ENCODE peak calls at places on chromosomes 1 and 21, in seven cellular contexts. One of them, this sample, is unnamed.

GRCh38 chr1:110462964-110463363 is 12.0 kb downstream of the PROK1 start:
- DNase-seq in cerebellum: no peak
- DNase-seq in AG04450: no peak
- DNase-seq in Kasumi-1: peak
- DNase-seq in iris pigment epithelial cell: peak
- DNase-seq in B cell: no peak
- DNase-seq in HuH-7.5: no peak
- DNase-seq in this sample: no peak

GRCh38 chr1:21721271-21721985 is 52.3 kb upstream of the RAP1GAP start:
- DNase-seq in cerebellum: no peak
- DNase-seq in AG04450: no peak
- DNase-seq in Kasumi-1: no peak
- DNase-seq in iris pigment epithelial cell: no peak
- DNase-seq in B cell: no peak
- DNase-seq in HuH-7.5: no peak
- DNase-seq in this sample: no peak

GRCh38 chr1:9996624-9997582 is at the start of gene RBP7:
- DNase-seq in cerebellum: no peak
- DNase-seq in AG04450: no peak
- DNase-seq in Kasumi-1: peak
- DNase-seq in iris pigment epithelial cell: no peak
- DNase-seq in B cell: no peak
- DNase-seq in HuH-7.5: peak
- DNase-seq in this sample: no peak

GRCh38 chr1:94792876-94793605 is 27.1 kb upstream of the SLC44A3 start:
- DNase-seq in cerebellum: no peak
- DNase-seq in AG04450: no peak
- DNase-seq in Kasumi-1: no peak
- DNase-seq in iris pigment epithelial cell: peak
- DNase-seq in B cell: no peak
- DNase-seq in HuH-7.5: no peak
- DNase-seq in this sample: peak

GRCh38 chr1:24724345-24725208 is 20.7 kb upstream of the CLIC4 start:
- DNase-seq in cerebellum: no peak
- DNase-seq in AG04450: no peak
- DNase-seq in Kasumi-1: no peak
- DNase-seq in iris pigment epithelial cell: peak
- DNase-seq in B cell: no peak
- DNase-seq in HuH-7.5: peak
- DNase-seq in this sample: peak

GRCh38 chr21:43572443-43572842 is 86.8 kb downstream of the HSF2BP start:
- DNase-seq in cerebellum: no peak
- DNase-seq in AG04450: no peak
- DNase-seq in Kasumi-1: no peak
- DNase-seq in iris pigment epithelial cell: no peak
- DNase-seq in B cell: no peak
- DNase-seq in HuH-7.5: no peak
- DNase-seq in this sample: no peak

GRCh38 chr21:46545363-46545762 is 59.5 kb downstream of the S100B start:
- DNase-seq in cerebellum: no peak
- DNase-seq in AG04450: no peak
- DNase-seq in Kasumi-1: no peak
- DNase-seq in iris pigment epithelial cell: no peak
- DNase-seq in B cell: no peak
- DNase-seq in HuH-7.5: no peak
- DNase-seq in this sample: no peak

GRCh38 chr1:211609120-211610024 is 30.4 kb upstream of the SLC30A1 start:
- DNase-seq in cerebellum: no peak
- DNase-seq in AG04450: no peak
- DNase-seq in Kasumi-1: no peak
- DNase-seq in iris pigment epithelial cell: no peak
- DNase-seq in B cell: no peak
- DNase-seq in HuH-7.5: no peak
- DNase-seq in this sample: no peak

GRCh38 chr1:198118136-198118535 is 38.7 kb upstream of the NEK7 start:
- DNase-seq in cerebellum: no peak
- DNase-seq in AG04450: peak
- DNase-seq in Kasumi-1: no peak
- DNase-seq in iris pigment epithelial cell: peak
- DNase-seq in B cell: no peak
- DNase-seq in HuH-7.5: no peak
- DNase-seq in this sample: peak

GRCh38 chr1:42993631-42994121 is 35.0 kb upstream of the SLC2A1 start:
- DNase-seq in cerebellum: peak
- DNase-seq in AG04450: no peak
- DNase-seq in Kasumi-1: peak
- DNase-seq in iris pigment epithelial cell: no peak
- DNase-seq in B cell: peak
- DNase-seq in HuH-7.5: no peak
- DNase-seq in this sample: no peak

GRCh38 chr1:21547876-21548275 is 38.7 kb downstream of the ALPL start:
- DNase-seq in cerebellum: no peak
- DNase-seq in AG04450: no peak
- DNase-seq in Kasumi-1: no peak
- DNase-seq in iris pigment epithelial cell: no peak
- DNase-seq in B cell: no peak
- DNase-seq in HuH-7.5: no peak
- DNase-seq in this sample: no peak

GRCh38 chr21:29340228-29340627 is 41.5 kb downstream of the BACH1 start:
- DNase-seq in cerebellum: no peak
- DNase-seq in AG04450: no peak
- DNase-seq in Kasumi-1: no peak
- DNase-seq in iris pigment epithelial cell: no peak
- DNase-seq in B cell: no peak
- DNase-seq in HuH-7.5: no peak
- DNase-seq in this sample: no peak

GRCh38 chr1:155893389-155894142 is 17.6 kb downstream of the RIT1 start:
- DNase-seq in cerebellum: no peak
- DNase-seq in AG04450: peak
- DNase-seq in Kasumi-1: peak
- DNase-seq in iris pigment epithelial cell: peak
- DNase-seq in B cell: no peak
- DNase-seq in HuH-7.5: peak
- DNase-seq in this sample: peak

GRCh38 chr1:192506741-192507155 is 68.8 kb upstream of the RGS1 start:
- DNase-seq in cerebellum: no peak
- DNase-seq in AG04450: no peak
- DNase-seq in Kasumi-1: peak
- DNase-seq in iris pigment epithelial cell: peak
- DNase-seq in B cell: no peak
- DNase-seq in HuH-7.5: peak
- DNase-seq in this sample: peak

GRCh38 chr1:42140191-42140590 is 13.0 kb upstream of the GUCA2B start:
- DNase-seq in cerebellum: no peak
- DNase-seq in AG04450: no peak
- DNase-seq in Kasumi-1: no peak
- DNase-seq in iris pigment epithelial cell: no peak
- DNase-seq in B cell: no peak
- DNase-seq in HuH-7.5: no peak
- DNase-seq in this sample: no peak

GRCh38 chr1:4180066-4180735 is 280.1 kb upstream of the C1orf174 start:
- DNase-seq in cerebellum: no peak
- DNase-seq in AG04450: no peak
- DNase-seq in Kasumi-1: no peak
- DNase-seq in iris pigment epithelial cell: no peak
- DNase-seq in B cell: no peak
- DNase-seq in HuH-7.5: no peak
- DNase-seq in this sample: no peak

GRCh38 chr21:34674467-34674866 is 5.7 kb downstream of the CLIC6 start:
- DNase-seq in cerebellum: no peak
- DNase-seq in AG04450: no peak
- DNase-seq in Kasumi-1: no peak
- DNase-seq in iris pigment epithelial cell: no peak
- DNase-seq in B cell: no peak
- DNase-seq in HuH-7.5: no peak
- DNase-seq in this sample: no peak

GRCh38 chr1:235999259-235999925 is 65.5 kb downstream of the NID1 start:
- DNase-seq in cerebellum: no peak
- DNase-seq in AG04450: peak
- DNase-seq in Kasumi-1: peak
- DNase-seq in iris pigment epithelial cell: peak
- DNase-seq in B cell: no peak
- DNase-seq in HuH-7.5: no peak
- DNase-seq in this sample: peak

GRCh38 chr1:218294531-218294930 is 9.4 kb downstream of the RRP15 start:
- DNase-seq in cerebellum: no peak
- DNase-seq in AG04450: no peak
- DNase-seq in Kasumi-1: no peak
- DNase-seq in iris pigment epithelial cell: no peak
- DNase-seq in B cell: no peak
- DNase-seq in HuH-7.5: no peak
- DNase-seq in this sample: no peak

GRCh38 chr1:109632671-109633346 is 13.2 kb downstream of the AMPD2 start:
- DNase-seq in cerebellum: no peak
- DNase-seq in AG04450: no peak
- DNase-seq in Kasumi-1: no peak
- DNase-seq in iris pigment epithelial cell: no peak
- DNase-seq in B cell: no peak
- DNase-seq in HuH-7.5: no peak
- DNase-seq in this sample: no peak

GRCh38 chr1:38783659-38784229 is 75.8 kb downstream of the RRAGC start:
- DNase-seq in cerebellum: no peak
- DNase-seq in AG04450: no peak
- DNase-seq in Kasumi-1: no peak
- DNase-seq in iris pigment epithelial cell: no peak
- DNase-seq in B cell: no peak
- DNase-seq in HuH-7.5: no peak
- DNase-seq in this sample: no peak

GRCh38 chr1:204390731-204391466 is 20.7 kb downstream of the PPP1R15B start:
- DNase-seq in cerebellum: no peak
- DNase-seq in AG04450: no peak
- DNase-seq in Kasumi-1: peak
- DNase-seq in iris pigment epithelial cell: no peak
- DNase-seq in B cell: no peak
- DNase-seq in HuH-7.5: no peak
- DNase-seq in this sample: peak

GRCh38 chr1:152112101-152112884 is 3.0 kb downstream of the TCHH start:
- DNase-seq in cerebellum: no peak
- DNase-seq in AG04450: no peak
- DNase-seq in Kasumi-1: peak
- DNase-seq in iris pigment epithelial cell: peak
- DNase-seq in B cell: no peak
- DNase-seq in HuH-7.5: no peak
- DNase-seq in this sample: peak

GRCh38 chr1:109880961-109881894 is 29.4 kb upstream of the CSF1 start:
- DNase-seq in cerebellum: no peak
- DNase-seq in AG04450: no peak
- DNase-seq in Kasumi-1: no peak
- DNase-seq in iris pigment epithelial cell: no peak
- DNase-seq in B cell: no peak
- DNase-seq in HuH-7.5: no peak
- DNase-seq in this sample: no peak

GRCh38 chr1:31182352-31182751 is 57.3 kb downstream of the NKAIN1 start:
- DNase-seq in cerebellum: no peak
- DNase-seq in AG04450: peak
- DNase-seq in Kasumi-1: peak
- DNase-seq in iris pigment epithelial cell: peak
- DNase-seq in B cell: peak
- DNase-seq in HuH-7.5: peak
- DNase-seq in this sample: peak

GRCh38 chr1:42957229-42957879 is 1.3 kb downstream of the SLC2A1 start:
- DNase-seq in cerebellum: no peak
- DNase-seq in AG04450: no peak
- DNase-seq in Kasumi-1: peak
- DNase-seq in iris pigment epithelial cell: no peak
- DNase-seq in B cell: no peak
- DNase-seq in HuH-7.5: no peak
- DNase-seq in this sample: no peak

GRCh38 chr1:214933375-214933774 is 149.2 kb upstream of the KCNK2 start:
- DNase-seq in cerebellum: no peak
- DNase-seq in AG04450: no peak
- DNase-seq in Kasumi-1: no peak
- DNase-seq in iris pigment epithelial cell: no peak
- DNase-seq in B cell: no peak
- DNase-seq in HuH-7.5: no peak
- DNase-seq in this sample: no peak

GRCh38 chr1:226216056-226216455 is 7.4 kb upstream of the MIXL1 start:
- DNase-seq in cerebellum: no peak
- DNase-seq in AG04450: no peak
- DNase-seq in Kasumi-1: no peak
- DNase-seq in iris pigment epithelial cell: no peak
- DNase-seq in B cell: no peak
- DNase-seq in HuH-7.5: no peak
- DNase-seq in this sample: no peak

GRCh38 chr1:182444497-182444896 is 5.4 kb upstream of the RGSL1 start:
- DNase-seq in cerebellum: no peak
- DNase-seq in AG04450: no peak
- DNase-seq in Kasumi-1: no peak
- DNase-seq in iris pigment epithelial cell: no peak
- DNase-seq in B cell: no peak
- DNase-seq in HuH-7.5: no peak
- DNase-seq in this sample: no peak

GRCh38 chr1:55334140-55334539 is 119.0 kb upstream of the USP24 start:
- DNase-seq in cerebellum: no peak
- DNase-seq in AG04450: no peak
- DNase-seq in Kasumi-1: no peak
- DNase-seq in iris pigment epithelial cell: peak
- DNase-seq in B cell: no peak
- DNase-seq in HuH-7.5: no peak
- DNase-seq in this sample: no peak

GRCh38 chr21:34078915-34079314 is 5.5 kb downstream of the MRPS6 start:
- DNase-seq in cerebellum: no peak
- DNase-seq in AG04450: no peak
- DNase-seq in Kasumi-1: no peak
- DNase-seq in iris pigment epithelial cell: no peak
- DNase-seq in B cell: no peak
- DNase-seq in HuH-7.5: no peak
- DNase-seq in this sample: no peak

GRCh38 chr1:98817830-98818229 is 156.3 kb downstream of the SNX7 start:
- DNase-seq in cerebellum: no peak
- DNase-seq in AG04450: no peak
- DNase-seq in Kasumi-1: no peak
- DNase-seq in iris pigment epithelial cell: no peak
- DNase-seq in B cell: no peak
- DNase-seq in HuH-7.5: no peak
- DNase-seq in this sample: no peak

GRCh38 chr1:6358144-6358624 is 35.4 kb downstream of the ACOT7 start:
- DNase-seq in cerebellum: no peak
- DNase-seq in AG04450: no peak
- DNase-seq in Kasumi-1: no peak
- DNase-seq in iris pigment epithelial cell: peak
- DNase-seq in B cell: no peak
- DNase-seq in HuH-7.5: no peak
- DNase-seq in this sample: peak

GRCh38 chr1:60678802-60679201 is 403.6 kb upstream of the NFIA start:
- DNase-seq in cerebellum: no peak
- DNase-seq in AG04450: no peak
- DNase-seq in Kasumi-1: no peak
- DNase-seq in iris pigment epithelial cell: no peak
- DNase-seq in B cell: no peak
- DNase-seq in HuH-7.5: no peak
- DNase-seq in this sample: no peak

GRCh38 chr1:227372662-227373061 is 54.4 kb upstream of the CDC42BPA start:
- DNase-seq in cerebellum: no peak
- DNase-seq in AG04450: peak
- DNase-seq in Kasumi-1: no peak
- DNase-seq in iris pigment epithelial cell: peak
- DNase-seq in B cell: no peak
- DNase-seq in HuH-7.5: no peak
- DNase-seq in this sample: no peak

GRCh38 chr1:23417570-23417969 is 7.0 kb downstream of the TCEA3 start:
- DNase-seq in cerebellum: peak
- DNase-seq in AG04450: no peak
- DNase-seq in Kasumi-1: no peak
- DNase-seq in iris pigment epithelial cell: no peak
- DNase-seq in B cell: no peak
- DNase-seq in HuH-7.5: no peak
- DNase-seq in this sample: peak

GRCh38 chr1:27872802-27873665 is 690 bp downstream of the THEMIS2 start:
- DNase-seq in cerebellum: no peak
- DNase-seq in AG04450: no peak
- DNase-seq in Kasumi-1: peak
- DNase-seq in iris pigment epithelial cell: peak
- DNase-seq in B cell: no peak
- DNase-seq in HuH-7.5: peak
- DNase-seq in this sample: peak

GRCh38 chr1:67404212-67404620 is 26.0 kb downstream of the SERBP1 start:
- DNase-seq in cerebellum: no peak
- DNase-seq in AG04450: no peak
- DNase-seq in Kasumi-1: no peak
- DNase-seq in iris pigment epithelial cell: peak
- DNase-seq in B cell: no peak
- DNase-seq in HuH-7.5: no peak
- DNase-seq in this sample: no peak